ENCODE peak calls at places on chromosome 5, in nine cellular contexts. T is heart left ventricle; K is CD8-positive, alpha-beta T cell; R is Caco-2; J is coronary artery; G is stomach; D is choroid plexus epithelial cell; V is neural progenitor cell; X is psoas muscle. A is an unnamed sample.

GRCh38 chr5:157390924-157391297 is 69.1 kb upstream of the NIPAL4 start:
- DNase-seq in X (no peak), D (no peak), G (no peak), R (no peak), V (no peak), T (no peak), J (no peak), K (no peak), A (no peak)

GRCh38 chr5:139878093-139878492 is 82.5 kb downstream of the PSD2 start:
- DNase-seq in K (no peak), X (peak; percentile 49), V (no peak), R (no peak), T (no peak), G (no peak), D (no peak), J (no peak), A (no peak)

GRCh38 chr5:128536861-128537305 is 1.2 kb downstream of the FBN2 start:
- DNase-seq in J (no peak), G (no peak), T (no peak), K (no peak), D (peak; percentile 59), V (peak; percentile 76), X (no peak), R (no peak), A (no peak)

GRCh38 chr5:607541-608285 is 4.4 kb upstream of the CEP72 start:
- DNase-seq in V (no peak), D (no peak), T (peak; percentile 13), R (no peak), K (no peak), J (peak; percentile 35), X (no peak), G (peak; percentile 48), A (no peak)

GRCh38 chr5:126104951-126105350 is 318.3 kb upstream of the GRAMD2B start:
- DNase-seq in J (no peak), V (no peak), T (no peak), X (no peak), D (no peak), K (no peak), R (no peak), G (no peak), A (peak; percentile 72)

GRCh38 chr5:169100735-169101075 is 200.2 kb downstream of the SLIT3 start:
- DNase-seq in T (no peak), V (peak; percentile 23), X (no peak), R (no peak), D (no peak), G (no peak), J (no peak), K (no peak), A (peak; percentile 14)

GRCh38 chr5:53423724-53424123 is 56.7 kb upstream of the FST start:
- DNase-seq in J (no peak), R (no peak), T (no peak), D (no peak), K (no peak), V (no peak), G (no peak), X (no peak), A (no peak)

GRCh38 chr5:126234563-126235195 is 188.5 kb upstream of the GRAMD2B start:
- DNase-seq in T (no peak), D (peak; percentile 66), G (no peak), X (no peak), V (peak; percentile 71), K (no peak), R (peak; percentile 17), J (no peak), A (peak; percentile 14)

GRCh38 chr5:135641329-135642178 is 62.8 kb upstream of the CXCL14 start:
- DNase-seq in J (no peak), K (no peak), R (no peak), G (no peak), D (no peak), T (no peak), V (no peak), X (no peak), A (peak; percentile 44)

GRCh38 chr5:131386779-131387178 is 122.9 kb downstream of the CDC42SE2 start:
- DNase-seq in X (no peak), T (no peak), J (no peak), D (peak; percentile 49), K (no peak), V (no peak), G (no peak), R (no peak), A (peak; percentile 38)

GRCh38 chr5:169300468-169301385 is at the start of gene SLIT3:
- DNase-seq in V (peak; percentile 93), K (no peak), G (peak; percentile 67), X (peak; percentile 78), J (peak; percentile 94), T (peak; percentile 82), R (no peak), D (peak; percentile 37), A (no peak)

GRCh38 chr5:39721394-39721793 is 296.6 kb upstream of the DAB2 start:
- DNase-seq in X (no peak), G (no peak), T (no peak), D (no peak), J (no peak), R (no peak), V (no peak), K (no peak), A (no peak)

GRCh38 chr5:34064656-34065055 is 21.6 kb upstream of the C1QTNF3 start:
- DNase-seq in T (no peak), X (no peak), J (no peak), G (no peak), K (no peak), V (no peak), D (no peak), R (no peak), A (no peak)

GRCh38 chr5:172918421-172919371 is 40.5 kb upstream of the RPL26L1 start:
- DNase-seq in V (no peak), G (peak; percentile 90), T (no peak), X (no peak), D (no peak), J (no peak), K (peak; percentile 40), R (no peak), A (no peak)

GRCh38 chr5:172920447-172920849 is 38.8 kb upstream of the RPL26L1 start:
- DNase-seq in G (no peak), X (no peak), R (no peak), T (no peak), J (no peak), K (no peak), D (no peak), V (no peak), A (no peak)

GRCh38 chr5:172919525-172920446 is 39.4 kb upstream of the RPL26L1 start:
- DNase-seq in T (peak; percentile 82), K (no peak), R (no peak), D (peak; percentile 100), G (peak; percentile 71), X (no peak), J (no peak), V (no peak), A (no peak)

GRCh38 chr5:172921906-172922305 is 37.3 kb upstream of the RPL26L1 start:
- DNase-seq in V (no peak), G (no peak), D (no peak), J (no peak), R (no peak), X (no peak), T (no peak), K (no peak), A (no peak)

DNA sequence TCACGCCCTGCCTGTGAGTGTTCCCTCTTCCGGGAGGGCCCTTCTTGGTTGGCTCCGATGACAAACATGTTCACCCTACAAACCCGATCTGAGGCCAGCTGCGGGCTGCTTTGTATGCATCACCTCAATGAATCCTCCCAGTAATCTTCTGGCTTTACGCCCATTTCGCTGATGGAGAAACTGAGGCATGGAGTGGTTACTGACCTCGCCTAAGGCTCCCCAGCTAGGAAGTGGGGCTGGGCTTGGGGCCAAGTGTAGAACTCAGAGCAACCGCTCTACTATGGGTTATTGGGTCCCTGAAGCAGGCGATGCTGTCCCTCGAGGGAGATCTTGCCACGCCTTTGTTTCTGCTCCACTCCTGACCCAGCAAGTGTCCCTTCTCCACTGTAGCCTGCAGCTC is 38.2 kb upstream of the RPL26L1 start:
- DNase-seq in T (no peak), K (no peak), X (no peak), R (no peak), V (no peak), G (no peak), D (no peak), J (no peak), A (no peak)
- H3K4me3 ChIP-seq in T (no peak overlapping the region), K (no peak overlapping the region), X (no peak overlapping the region), R (no peak overlapping the region), V (no peak overlapping the region), G (no peak overlapping the region), D (no peak overlapping the region), J (no peak overlapping the region), A (no peak overlapping the region)

DNA sequence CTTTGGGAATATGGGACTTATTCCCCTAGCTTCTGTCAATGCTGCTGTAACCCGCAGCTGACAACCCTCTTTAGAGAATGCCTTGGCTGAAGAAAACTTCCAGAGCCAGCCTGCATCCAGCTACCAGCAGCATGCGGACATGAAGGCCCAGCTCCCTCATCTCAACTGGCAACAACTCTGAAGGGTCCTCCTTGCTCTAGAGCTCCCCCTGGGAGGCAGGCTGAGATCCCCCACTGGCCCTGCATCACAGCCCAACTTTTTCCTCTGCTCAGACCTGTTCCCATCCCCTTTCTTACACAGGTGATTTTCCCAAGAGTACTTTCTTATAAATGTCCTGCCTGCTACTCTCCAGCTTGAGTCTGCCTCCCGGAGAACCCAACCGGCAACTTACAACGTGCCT is 18.7 kb upstream of the WNT8A start:
- DNase-seq in D (no peak), T (no peak), J (no peak), K (no peak), R (peak; percentile 58), V (peak; percentile 24), X (no peak), G (no peak), A (no peak)
- TF ChIP-seq CTCF in D (peak; percentile 50), T (peak; percentile 21), J (no peak), K (no peak), R (peak; percentile 68), V (peak; percentile 40), X (peak; percentile 15), G (no peak), A (no peak)

DNA sequence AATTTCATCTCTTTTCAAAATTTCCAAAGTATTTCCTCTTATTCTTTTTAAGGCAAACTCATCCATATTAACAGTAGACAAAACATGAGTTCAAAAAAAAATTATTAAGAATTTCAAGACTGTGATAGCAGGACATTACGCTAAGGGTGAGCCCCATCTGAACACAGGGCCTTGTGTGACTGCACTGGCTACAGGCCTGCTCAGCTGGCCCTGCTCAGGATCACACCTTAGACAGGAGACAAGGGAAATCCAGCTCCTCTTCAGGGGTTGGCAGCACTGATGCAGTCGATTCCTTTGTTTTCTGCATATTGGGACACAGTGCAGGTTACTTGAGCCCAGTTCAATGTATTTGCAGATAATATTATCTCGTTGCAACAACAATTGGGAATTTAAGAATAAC is 444.7 kb downstream of the PLK2 start:
- DNase-seq in T (no peak), K (no peak), V (no peak), X (no peak), J (no peak), G (no peak), D (no peak), R (no peak), A (no peak)
- H3K4me3 ChIP-seq in T (no peak overlapping the region), K (no peak overlapping the region), V (no peak overlapping the region), X (no peak overlapping the region), J (no peak overlapping the region), G (no peak overlapping the region), D (no peak overlapping the region), R (no peak overlapping the region), A (no peak overlapping the region)

DNA sequence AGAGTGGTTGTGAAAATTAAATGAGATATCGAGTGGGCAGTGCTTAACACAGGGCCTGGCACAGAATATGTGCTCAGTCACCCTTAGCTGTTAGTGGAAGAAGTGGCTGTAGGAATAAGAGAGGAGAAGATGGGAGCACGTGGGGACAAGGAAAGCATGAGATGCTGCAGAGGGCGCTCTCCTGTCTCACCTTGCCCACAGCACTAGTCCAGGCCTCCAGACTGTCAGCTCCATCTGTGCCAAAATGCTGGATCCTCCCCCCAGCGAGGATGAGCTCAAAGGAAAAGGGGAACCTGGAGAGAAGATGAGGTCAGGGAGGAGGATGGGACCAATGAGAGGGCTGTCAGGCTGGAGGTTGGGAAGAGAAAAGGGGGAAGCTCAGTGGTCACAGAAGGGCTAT is 12.5 kb downstream of the ARAP3 start:
- DNase-seq in J (no peak), T (no peak), K (no peak), V (no peak), D (no peak), X (no peak), G (no peak), R (no peak), A (no peak)
- TF ChIP-seq CTCF in J (no peak), T (no peak), K (no peak), V (peak; percentile 18), D (no peak), X (no peak), G (no peak), R (no peak), A (no peak)